ENCODE peak calls at places on chromosomes 16 and 17, in five cellular contexts. E is SHP77, M is M059J, X is retina, Q is skeletal muscle cell. I is an unnamed sample.

GRCh38 chr16:4624827-4625616 is 396 bp downstream of the MGRN1 start:
- DNase-seq in E (peak), M (peak), X (peak), Q (peak), I (peak)

GRCh38 chr17:14756469-14756868 is 455.6 kb downstream of the HS3ST3B1 start:
- DNase-seq in E (no peak), M (peak), X (no peak), Q (no peak), I (no peak)

GRCh38 chr17:67891481-67892119 is 66.3 kb downstream of the BPTF start:
- DNase-seq in E (peak), M (peak), X (no peak), Q (peak), I (no peak)

GRCh38 chr16:84986102-84986501 is 25.2 kb downstream of the ZDHHC7 start:
- DNase-seq in E (no peak), M (no peak), X (no peak), Q (no peak), I (no peak)

GRCh38 chr17:56822725-56823124 is 11.0 kb downstream of the C17orf67 start:
- DNase-seq in E (no peak), M (no peak), X (no peak), Q (no peak), I (no peak)

GRCh38 chr17:38779965-38780752 is 19.2 kb downstream of the PIP4K2B start:
- DNase-seq in E (no peak), M (no peak), X (no peak), Q (no peak), I (no peak)

GRCh38 chr16:68490358-68490757 is 42.0 kb upstream of the SMPD3 start:
- DNase-seq in E (no peak), M (no peak), X (no peak), Q (no peak), I (no peak)

GRCh38 chr16:62540496-62540895 is 504.3 kb upstream of the CDH8 start:
- DNase-seq in E (no peak), M (no peak), X (no peak), Q (no peak), I (no peak)

GRCh38 chr16:631808-632358 is 1.1 kb downstream of the WFIKKN1 start:
- DNase-seq in E (no peak), M (no peak), X (no peak), Q (no peak), I (no peak)

GRCh38 chr17:76176701-76177574 is 35.9 kb upstream of the FOXJ1 start:
- DNase-seq in E (no peak), M (no peak), X (no peak), Q (no peak), I (no peak)

GRCh38 chr17:49739662-49740271 is 24.2 kb downstream of the FAM117A start:
- DNase-seq in E (peak), M (peak), X (no peak), Q (no peak), I (no peak)

GRCh38 chr17:31513731-31514427 is 122.4 kb downstream of the RAB11FIP4 start:
- DNase-seq in E (no peak), M (no peak), X (no peak), Q (no peak), I (no peak)

GRCh38 chr17:62562656-62563055 is 64.8 kb upstream of the MRC2 start:
- DNase-seq in E (peak), M (peak), X (no peak), Q (peak), I (no peak)

I was measured in ecto neural progenitor cell.